ENCODE peak calls at places on chromosomes 12 and 14, in nine cellular contexts. I, B, V, K, H, L, W, C and G are unnamed samples.

GRCh38 chr12:89574736-89575208 is 48.9 kb upstream of the POC1B start:
- DNase-seq in I (no peak), B (no peak), V (peak), K (no peak), H (no peak), L (no peak), W (no peak), C (no peak), G (no peak)

GRCh38 chr14:91367173-91368171 is 50.1 kb downstream of the CCDC88C start:
- DNase-seq in I (no peak), B (no peak), V (no peak), K (peak), H (no peak), L (peak), W (no peak), C (no peak), G (no peak)

GRCh38 chr14:33406766-33407165 is 468.1 kb downstream of the NPAS3 start:
- DNase-seq in I (no peak), B (no peak), V (no peak), K (no peak), H (no peak), L (no peak), W (no peak), C (no peak), G (no peak)

GRCh38 chr14:101624579-101624978 is 63.3 kb downstream of the DIO3 start:
- DNase-seq in I (no peak), B (no peak), V (peak), K (no peak), H (no peak), L (no peak), W (no peak), C (no peak), G (no peak)

GRCh38 chr12:123306200-123306599 is 34.5 kb upstream of the CDK2AP1 start:
- DNase-seq in I (no peak), B (no peak), V (no peak), K (no peak), H (no peak), L (no peak), W (no peak), C (no peak), G (no peak)

GRCh38 chr12:51832708-51833107 is 15.8 kb downstream of the FIGNL2 start:
- DNase-seq in I (no peak), B (no peak), V (no peak), K (no peak), H (no peak), L (no peak), W (no peak), C (no peak), G (no peak)

GRCh38 chr14:89351958-89352404 is 65.1 kb downstream of the FOXN3 start:
- DNase-seq in I (no peak), B (no peak), V (no peak), K (no peak), H (no peak), L (no peak), W (no peak), C (no peak), G (no peak)

GRCh38 chr12:11778703-11779102 is 129.2 kb downstream of the ETV6 start:
- DNase-seq in I (no peak), B (no peak), V (no peak), K (no peak), H (no peak), L (no peak), W (no peak), C (no peak), G (no peak)

GRCh38 chr14:61103541-61104339 is 122.7 kb downstream of the SLC38A6 start:
- DNase-seq in I (peak), B (no peak), V (no peak), K (peak), H (peak), L (no peak), W (no peak), C (no peak), G (no peak)

DNA sequence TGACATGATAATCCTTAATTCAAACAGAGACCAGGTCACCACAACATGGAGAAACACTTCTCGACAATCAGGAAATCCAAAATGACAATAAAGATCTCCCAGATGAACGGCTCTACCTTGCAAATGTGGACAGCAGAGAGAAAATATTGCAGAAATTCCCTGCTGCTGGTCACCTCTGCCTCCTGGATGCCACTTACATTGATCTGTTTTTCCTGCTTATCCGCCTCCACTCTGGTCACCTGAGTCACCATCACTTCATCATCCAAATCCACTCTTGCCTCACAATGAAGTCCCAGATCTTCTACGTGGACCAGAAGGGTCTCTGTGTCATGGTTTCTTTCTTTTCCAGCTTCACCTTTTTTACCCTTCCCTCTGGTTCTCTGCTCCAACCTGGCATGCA is 21.1 kb downstream of the TTC9 start:
- DNase-seq in I (no peak), B (no peak), V (no peak), K (peak), H (no peak), L (no peak), W (no peak), C (no peak), G (no peak)
- H3K27ac ChIP-seq in I (no peak), B (no peak), V (no peak), K (no peak), H (no peak), L (no peak), W (no peak), C (no peak), G (no peak)

GRCh38 chr12:122167328-122167925 is 6.6 kb downstream of the IL31 start:
- DNase-seq in I (no peak), B (no peak), V (no peak), K (no peak), H (no peak), L (no peak), W (no peak), C (no peak), G (no peak)
- H3K27ac ChIP-seq in I (no peak), B (no peak), V (no peak), K (no peak), H (no peak), L (no peak), W (no peak), C (no peak), G (no peak)

DNA sequence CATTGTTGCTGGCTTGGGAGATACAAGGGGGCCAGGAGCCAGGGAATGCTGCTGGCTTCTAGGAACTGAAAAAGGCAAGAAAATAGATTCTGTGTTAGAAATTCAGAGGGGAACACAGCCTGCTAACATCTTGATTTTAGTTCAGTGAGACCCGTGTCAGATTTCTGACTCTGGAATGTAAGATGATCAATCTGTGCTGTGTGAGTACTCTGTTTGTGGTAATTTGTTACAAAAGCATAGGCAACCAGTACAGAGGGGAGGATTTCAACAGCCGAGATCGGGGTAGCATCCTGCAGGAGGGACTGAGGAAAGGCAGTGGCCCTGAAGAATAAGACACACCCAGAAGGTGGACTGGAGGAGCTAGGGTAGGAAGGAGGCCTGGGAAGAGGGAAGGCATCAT is 410.0 kb upstream of the CCDC196 start:
- DNase-seq in I (no peak), B (no peak), V (no peak), K (no peak), H (no peak), L (no peak), W (no peak), C (no peak), G (no peak)
- H3K27ac ChIP-seq in I (no peak), B (no peak), V (no peak), K (no peak), H (no peak), L (no peak), W (no peak), C (no peak), G (no peak)

DNA sequence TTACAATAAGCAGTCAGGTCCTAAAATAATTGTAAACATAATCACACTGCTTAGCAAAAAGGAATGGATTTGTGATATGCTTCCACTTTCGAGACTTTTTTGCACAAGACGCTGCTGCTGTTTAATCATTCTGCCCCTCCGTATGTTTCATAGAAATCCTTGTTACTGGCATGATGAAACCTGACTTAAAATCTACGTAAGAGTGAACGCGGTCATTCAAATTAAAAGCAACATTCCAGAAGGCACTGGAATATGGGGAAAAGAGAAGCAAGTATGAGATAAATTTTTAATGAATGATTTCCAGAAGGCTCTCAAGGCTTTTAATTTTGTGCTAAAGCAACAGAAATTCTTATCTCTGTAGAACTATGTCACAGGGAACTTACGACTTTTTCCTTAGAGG is 1.1 kb downstream of the CNIH1 start:
- DNase-seq in I (no peak), B (no peak), V (no peak), K (no peak), H (no peak), L (no peak), W (no peak), C (no peak), G (no peak)
- H3K27ac ChIP-seq in I (no peak), B (no peak), V (peak), K (peak), H (peak), L (no peak), W (peak), C (no peak), G (no peak)

DNA sequence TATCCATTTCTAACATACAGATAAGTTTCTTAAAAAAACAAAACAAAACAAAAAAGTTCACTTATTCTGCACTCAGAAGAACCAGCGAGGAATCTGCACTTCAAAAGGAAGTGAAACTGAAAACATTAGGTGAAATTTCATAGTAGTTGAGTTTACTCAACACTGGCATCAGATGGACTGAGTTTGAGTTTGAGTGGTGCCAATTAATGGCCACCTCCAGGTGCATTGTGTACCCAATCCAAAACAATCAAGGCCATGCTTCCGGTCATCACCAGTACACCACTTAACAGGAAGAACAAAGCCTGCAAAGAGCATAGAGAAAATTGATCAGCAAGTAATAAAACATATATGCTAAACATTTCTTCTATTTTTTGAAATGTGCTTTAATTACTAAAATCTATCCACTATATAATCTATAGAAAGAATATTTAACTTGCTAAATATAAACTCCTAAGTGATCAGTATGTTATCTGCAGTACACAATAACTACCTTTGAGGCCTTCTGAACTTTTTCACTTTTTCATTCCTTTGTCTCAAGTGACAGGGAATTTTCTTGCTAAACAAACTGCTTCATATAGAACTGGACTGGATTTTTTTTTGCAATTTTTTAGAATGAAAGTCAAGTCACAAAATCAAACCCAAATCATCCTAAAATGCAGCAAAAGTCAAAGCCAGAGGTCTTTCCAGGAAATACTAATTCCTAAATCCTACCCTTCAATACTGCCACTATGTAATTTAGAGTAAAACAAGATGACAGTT is 11.5 kb downstream of the SLC38A2 start:
- DNase-seq in I (no peak), B (no peak), V (no peak), K (no peak), H (peak), L (no peak), W (no peak), C (no peak), G (no peak)
- H3K27ac ChIP-seq in I (no peak), B (no peak), V (no peak), K (no peak), H (no peak), L (no peak), W (peak), C (no peak), G (no peak)

DNA sequence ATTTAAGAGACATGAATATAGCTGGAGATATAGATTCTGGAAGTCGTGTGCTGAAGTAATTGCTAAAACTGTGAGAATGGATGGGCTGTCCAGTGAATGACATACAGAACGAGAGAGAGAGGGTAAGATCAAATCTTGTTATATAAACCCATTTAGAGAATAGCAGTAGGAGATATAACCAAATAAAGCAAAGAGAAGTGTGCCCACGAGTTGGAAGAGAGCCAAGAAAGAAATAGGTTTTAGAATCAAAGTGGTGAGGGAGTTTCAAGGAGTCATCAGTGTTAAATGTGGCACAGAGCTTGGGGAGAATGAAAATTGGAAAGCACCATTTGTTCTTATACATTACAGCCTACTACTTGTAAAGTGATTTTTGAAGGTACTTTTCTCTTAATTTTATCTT is 19.2 kb downstream of the TOGARAM1 start:
- DNase-seq in I (no peak), B (no peak), V (no peak), K (no peak), H (no peak), L (no peak), W (no peak), C (no peak), G (no peak)
- H3K27ac ChIP-seq in I (no peak), B (no peak), V (no peak), K (no peak), H (no peak), L (no peak), W (no peak), C (no peak), G (no peak)

GRCh38 chr14:54310151-54310851 is 86.5 kb upstream of the CDKN3 start:
- DNase-seq in I (no peak), B (no peak), V (no peak), K (peak), H (peak), L (no peak), W (no peak), C (no peak), G (no peak)
- H3K27ac ChIP-seq in I (no peak), B (no peak), V (no peak), K (peak), H (no peak), L (no peak), W (no peak), C (no peak), G (no peak)

GRCh38 chr12:109890620-109891019 is 9.5 kb upstream of the TCHP start:
- DNase-seq in I (no peak), B (no peak), V (no peak), K (no peak), H (no peak), L (no peak), W (no peak), C (no peak), G (no peak)
- H3K27ac ChIP-seq in I (no peak), B (no peak), V (no peak), K (no peak), H (no peak), L (no peak), W (no peak), C (no peak), G (no peak)